ENCODE peak calls at places on chromosomes 11 and 22, in six cellular contexts. A is ACHN; P is thoracic aorta; E is lower lobe of right lung; S is sigmoid colon; I is stimulated activated CD8-positive, alpha-beta memory T cell treated with anti-CD3 and anti-CD28 coated beads, Interleukin-15, amount 100 ng/mL, for 1 hour. R is an unnamed sample.

GRCh38 chr22:17063372-17064106 is 21.3 kb upstream of the IL17RA start:
- DNase-seq in I (no peak), A (no peak), E (no peak), S (no peak), P (no peak), R (no peak)

GRCh38 chr11:13229136-13229535 is 48.5 kb upstream of the BMAL1 start:
- DNase-seq in P (no peak), E (no peak), A (no peak), S (no peak), I (no peak), R (no peak)

GRCh38 chr22:45163074-45163416 is 680 bp upstream of the NUP50 start:
- DNase-seq in S (peak; percentile 71), E (no peak), I (no peak), A (peak; percentile 32), P (no peak), R (peak; percentile 69)

GRCh38 chr22:43228330-43228729 is 41.4 kb upstream of the TTLL12 start:
- DNase-seq in I (no peak), S (no peak), E (no peak), P (no peak), A (peak; percentile 19), R (peak; percentile 51)

GRCh38 chr22:27748355-27749168 is 53.0 kb downstream of the MN1 start:
- DNase-seq in I (no peak), A (no peak), S (peak; percentile 69), P (no peak), E (no peak), R (no peak)

GRCh38 chr11:132994038-132994502 is 538.2 kb downstream of the OPCML start:
- DNase-seq in P (no peak), A (no peak), S (no peak), E (no peak), I (no peak), R (no peak)

GRCh38 chr11:34984514-34984913 is 68.1 kb downstream of the PDHX start:
- DNase-seq in P (no peak), E (no peak), A (no peak), I (no peak), S (no peak), R (no peak)

GRCh38 chr11:65417702-65418430 is 4.7 kb upstream of the NEAT1 start:
- DNase-seq in I (no peak), S (peak; percentile 92), E (peak; percentile 72), A (no peak), P (no peak), R (peak; percentile 77)

GRCh38 chr22:22752556-22753477 is 108.4 kb downstream of the GGTLC2 start:
- DNase-seq in I (no peak), A (no peak), E (no peak), P (no peak), S (no peak), R (peak; percentile 6)

GRCh38 chr22:41831383-41831782 is 1.5 kb upstream of the SREBF2 start:
- DNase-seq in E (no peak), I (no peak), P (no peak), A (no peak), S (no peak), R (peak; percentile 42)

GRCh38 chr11:108670381-108670930 is 5.6 kb downstream of the DDX10 start:
- DNase-seq in P (no peak), A (no peak), I (no peak), S (no peak), E (no peak), R (no peak)

GRCh38 chr11:69950120-69950519 is 128.0 kb upstream of the ANO1 start:
- DNase-seq in E (no peak), S (no peak), A (no peak), I (no peak), P (no peak), R (peak; percentile 82)

GRCh38 chr22:27800250-27801131 is 1.1 kb downstream of the MN1 start:
- DNase-seq in P (no peak), S (no peak), A (no peak), E (no peak), I (no peak), R (no peak)

GRCh38 chr11:44618561-44619425 is 53.3 kb downstream of the CD82 start:
- DNase-seq in P (peak; percentile 1), S (peak; percentile 64), E (no peak), A (no peak), I (no peak), R (no peak)

GRCh38 chr11:27370374-27370773 is 7.4 kb upstream of the CCDC34 start:
- DNase-seq in I (no peak), E (no peak), P (no peak), S (no peak), A (no peak), R (peak; percentile 34)

GRCh38 chr11:116707746-116708145 is 65.0 kb downstream of the BUD13 start:
- DNase-seq in I (no peak), E (no peak), P (no peak), S (no peak), A (no peak), R (no peak)

GRCh38 chr11:5992604-5993251 is 5.9 kb upstream of the OR52L1 start:
- DNase-seq in P (no peak), I (no peak), E (no peak), S (no peak), A (peak; percentile 8), R (peak; percentile 14)

GRCh38 chr11:12148882-12149281 is 38.5 kb downstream of the MICAL2 start:
- DNase-seq in I (no peak), A (no peak), S (no peak), P (no peak), E (no peak), R (no peak)

GRCh38 chr11:102733232-102733875 is 8.6 kb upstream of the MMP8 start:
- DNase-seq in A (peak; percentile 65), I (no peak), P (no peak), E (peak; percentile 68), S (no peak), R (peak; percentile 56)

GRCh38 chr11:70200212-70200844 is 2.8 kb upstream of the FADD start:
- DNase-seq in S (no peak), E (peak; percentile 6), A (no peak), P (no peak), I (no peak), R (no peak)

GRCh38 chr22:27150530-27150909 is 493.1 kb downstream of the MIAT start:
- DNase-seq in I (no peak), E (no peak), P (no peak), A (no peak), S (no peak), R (no peak)

GRCh38 chr11:119505861-119506260 is 82.9 kb upstream of the THY1 start:
- DNase-seq in P (no peak), A (no peak), E (no peak), I (no peak), S (peak; percentile 76), R (no peak)

GRCh38 chr22:23516304-23516703 is 63.8 kb downstream of the IGLL1 start:
- DNase-seq in E (no peak), I (no peak), P (no peak), A (no peak), S (no peak), R (no peak)

GRCh38 chr22:22748297-22748743 is 103.9 kb downstream of the GGTLC2 start:
- DNase-seq in E (no peak), S (no peak), A (peak; percentile 35), P (no peak), I (no peak), R (peak; percentile 51)

GRCh38 chr11:74678591-74679512 is 52.4 kb downstream of the CHRDL2 start:
- DNase-seq in S (no peak), I (no peak), A (no peak), P (no peak), E (no peak), R (no peak)

GRCh38 chr11:119664063-119664572 is 64.9 kb downstream of the NECTIN1 start:
- DNase-seq in I (no peak), S (no peak), E (no peak), A (no peak), P (no peak), R (no peak)